ENCODE peak calls at places on chromosomes 2 and 18, in five cellular contexts. One of them, this sample, is unnamed.

GRCh38 chr2:48438266-48438665 is 91.7 kb upstream of the STON1 start:
- DNase-seq in HL-60: no peak
- DNase-seq in heart left ventricle: no peak
- DNase-seq in HepG2: no peak
- DNase-seq in osteoblast: no peak
- DNase-seq in this sample: no peak

GRCh38 chr2:179550214-179550613 is 285.6 kb upstream of the SESTD1 start:
- DNase-seq in HL-60: no peak
- DNase-seq in heart left ventricle: no peak
- DNase-seq in HepG2: peak; percentile 89
- DNase-seq in osteoblast: no peak
- DNase-seq in this sample: no peak

GRCh38 chr2:227154976-227155375 is 9.0 kb downstream of the COL4A4 start:
- DNase-seq in HL-60: no peak
- DNase-seq in heart left ventricle: peak; percentile 52
- DNase-seq in HepG2: no peak
- DNase-seq in osteoblast: no peak
- DNase-seq in this sample: no peak

GRCh38 chr2:111667542-111668273 is 216.3 kb downstream of the ANAPC1 start:
- DNase-seq in HL-60: peak; percentile 63
- DNase-seq in heart left ventricle: no peak
- DNase-seq in HepG2: peak; percentile 64
- DNase-seq in osteoblast: no peak
- DNase-seq in this sample: no peak

GRCh38 chr2:109563980-109564550 is 49.7 kb downstream of the SEPTIN10 start:
- DNase-seq in HL-60: no peak
- DNase-seq in heart left ventricle: no peak
- DNase-seq in HepG2: no peak
- DNase-seq in osteoblast: no peak
- DNase-seq in this sample: no peak

GRCh38 chr2:12173943-12174340 is 427.5 kb downstream of the LPIN1 start:
- DNase-seq in HL-60: no peak
- DNase-seq in heart left ventricle: no peak
- DNase-seq in HepG2: no peak
- DNase-seq in osteoblast: no peak
- DNase-seq in this sample: no peak

GRCh38 chr2:19349911-19350677 is 8.3 kb downstream of the OSR1 start:
- DNase-seq in HL-60: peak; percentile 16
- DNase-seq in heart left ventricle: peak; percentile 62
- DNase-seq in HepG2: peak; percentile 27
- DNase-seq in osteoblast: peak; percentile 96
- DNase-seq in this sample: peak; percentile 75

GRCh38 chr2:74862268-74862964 is 28.5 kb downstream of the HK2 start:
- DNase-seq in HL-60: no peak
- DNase-seq in heart left ventricle: no peak
- DNase-seq in HepG2: no peak
- DNase-seq in osteoblast: no peak
- DNase-seq in this sample: no peak

GRCh38 chr2:40282428-40282827 is 169.5 kb downstream of the SLC8A1 start:
- DNase-seq in HL-60: no peak
- DNase-seq in heart left ventricle: no peak
- DNase-seq in HepG2: no peak
- DNase-seq in osteoblast: no peak
- DNase-seq in this sample: no peak

GRCh38 chr2:187299122-187299906 is 148.7 kb downstream of the CALCRL start:
- DNase-seq in HL-60: no peak
- DNase-seq in heart left ventricle: no peak
- DNase-seq in HepG2: no peak
- DNase-seq in osteoblast: no peak
- DNase-seq in this sample: no peak

GRCh38 chr2:165467921-165468320 is 1.6 kb upstream of the CSRNP3 start:
- DNase-seq in HL-60: no peak
- DNase-seq in heart left ventricle: no peak
- DNase-seq in HepG2: no peak
- DNase-seq in osteoblast: no peak
- DNase-seq in this sample: no peak

GRCh38 chr2:160269365-160269764 is 69.3 kb upstream of the ITGB6 start:
- DNase-seq in HL-60: no peak
- DNase-seq in heart left ventricle: no peak
- DNase-seq in HepG2: no peak
- DNase-seq in osteoblast: no peak
- DNase-seq in this sample: no peak

GRCh38 chr2:171272039-171272438 is 111.3 kb upstream of the TLK1 start:
- DNase-seq in HL-60: no peak
- DNase-seq in heart left ventricle: no peak
- DNase-seq in HepG2: peak; percentile 88
- DNase-seq in osteoblast: peak; percentile 83
- DNase-seq in this sample: no peak

GRCh38 chr2:219675206-219675605 is 47.8 kb downstream of the SLC4A3 start:
- DNase-seq in HL-60: no peak
- DNase-seq in heart left ventricle: no peak
- DNase-seq in HepG2: no peak
- DNase-seq in osteoblast: no peak
- DNase-seq in this sample: no peak

GRCh38 chr2:180367831-180368230 is 360.7 kb upstream of the CWC22 start:
- DNase-seq in HL-60: no peak
- DNase-seq in heart left ventricle: no peak
- DNase-seq in HepG2: no peak
- DNase-seq in osteoblast: no peak
- DNase-seq in this sample: no peak

GRCh38 chr2:70995227-70995729 is 605 bp upstream of the TEX261 start:
- DNase-seq in HL-60: peak; percentile 68
- DNase-seq in heart left ventricle: no peak
- DNase-seq in HepG2: peak; percentile 78
- DNase-seq in osteoblast: peak; percentile 90
- DNase-seq in this sample: no peak

GRCh38 chr2:30135541-30135940 is 11.3 kb upstream of the YPEL5 start:
- DNase-seq in HL-60: no peak
- DNase-seq in heart left ventricle: no peak
- DNase-seq in HepG2: no peak
- DNase-seq in osteoblast: no peak
- DNase-seq in this sample: no peak

GRCh38 chr2:143334837-143335236 is 205.6 kb downstream of the ARHGAP15 start:
- DNase-seq in HL-60: no peak
- DNase-seq in heart left ventricle: no peak
- DNase-seq in HepG2: no peak
- DNase-seq in osteoblast: no peak
- DNase-seq in this sample: no peak

GRCh38 chr2:64354857-64355680 is 98.9 kb upstream of the LGALSL start:
- DNase-seq in HL-60: no peak
- DNase-seq in heart left ventricle: no peak
- DNase-seq in HepG2: no peak
- DNase-seq in osteoblast: peak; percentile 95
- DNase-seq in this sample: no peak

GRCh38 chr2:63658176-63658968 is 69.6 kb downstream of the MDH1 start:
- DNase-seq in HL-60: no peak
- DNase-seq in heart left ventricle: no peak
- DNase-seq in HepG2: no peak
- DNase-seq in osteoblast: no peak
- DNase-seq in this sample: no peak

GRCh38 chr2:235570256-235570655 is 76.4 kb downstream of the AGAP1 start:
- DNase-seq in HL-60: no peak
- DNase-seq in heart left ventricle: no peak
- DNase-seq in HepG2: peak; percentile 28
- DNase-seq in osteoblast: no peak
- DNase-seq in this sample: no peak

DNA sequence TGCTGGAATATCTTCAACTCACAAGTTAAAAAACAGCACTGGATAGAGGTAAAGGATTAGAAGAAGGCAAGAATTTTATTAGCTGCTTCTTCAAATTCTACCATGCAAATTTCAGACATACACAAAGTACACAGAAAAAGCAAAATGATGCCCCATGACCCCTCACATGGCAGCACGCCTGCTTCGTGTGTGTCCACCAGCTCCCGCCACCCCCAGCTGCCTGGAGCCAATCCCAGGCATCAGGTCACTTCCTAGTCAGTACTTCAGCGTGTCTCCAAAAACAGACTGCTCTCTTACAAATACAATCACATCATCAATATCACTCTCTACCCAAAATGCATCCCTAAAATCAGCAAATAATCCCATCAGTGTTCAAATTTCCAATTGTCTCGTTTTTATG is 35.8 kb downstream of the IMPA2 start:
- DNase-seq in HL-60: no peak
- DNase-seq in heart left ventricle: no peak
- DNase-seq in HepG2: no peak
- DNase-seq in osteoblast: peak; percentile 48
- DNase-seq in this sample: no peak
- H3K27ac ChIP-seq in HL-60: no peak overlapping the region
- H3K27ac ChIP-seq in heart left ventricle: no peak overlapping the region
- H3K27ac ChIP-seq in HepG2: no peak overlapping the region
- H3K27ac ChIP-seq in osteoblast: no peak overlapping the region
- H3K27ac ChIP-seq in this sample: no peak overlapping the region

GRCh38 chr2:98550165-98550564 is 58.1 kb downstream of the COA5 start:
- DNase-seq in HL-60: no peak
- DNase-seq in heart left ventricle: no peak
- DNase-seq in HepG2: no peak
- DNase-seq in osteoblast: no peak
- DNase-seq in this sample: no peak

GRCh38 chr2:98545591-98545990 is 62.7 kb downstream of the COA5 start:
- DNase-seq in HL-60: no peak
- DNase-seq in heart left ventricle: no peak
- DNase-seq in HepG2: no peak
- DNase-seq in osteoblast: no peak
- DNase-seq in this sample: no peak

GRCh38 chr2:98546186-98546585 is 62.1 kb downstream of the COA5 start:
- DNase-seq in HL-60: no peak
- DNase-seq in heart left ventricle: no peak
- DNase-seq in HepG2: no peak
- DNase-seq in osteoblast: no peak
- DNase-seq in this sample: no peak

GRCh38 chr2:98548920-98549818 is 59.1 kb downstream of the COA5 start:
- DNase-seq in HL-60: no peak
- DNase-seq in heart left ventricle: no peak
- DNase-seq in HepG2: no peak
- DNase-seq in osteoblast: no peak
- DNase-seq in this sample: no peak

GRCh38 chr2:98547092-98547798 is 61.1 kb downstream of the COA5 start:
- DNase-seq in HL-60: no peak
- DNase-seq in heart left ventricle: no peak
- DNase-seq in HepG2: no peak
- DNase-seq in osteoblast: no peak
- DNase-seq in this sample: no peak
- H3K27ac ChIP-seq in HL-60: no peak overlapping the region
- H3K27ac ChIP-seq in heart left ventricle: no peak overlapping the region
- H3K27ac ChIP-seq in HepG2: no peak overlapping the region
- H3K27ac ChIP-seq in osteoblast: no peak overlapping the region
- H3K27ac ChIP-seq in this sample: no peak overlapping the region

GRCh38 chr2:207765960-207766582 is 3.6 kb downstream of the FZD5 start:
- DNase-seq in HL-60: no peak
- DNase-seq in heart left ventricle: no peak
- DNase-seq in HepG2: no peak
- DNase-seq in osteoblast: no peak
- DNase-seq in this sample: no peak

GRCh38 chr2:207768168-207768890 is 1.4 kb downstream of the FZD5 start:
- DNase-seq in HL-60: no peak
- DNase-seq in heart left ventricle: peak; percentile 56
- DNase-seq in HepG2: peak; percentile 38
- DNase-seq in osteoblast: peak; percentile 89
- DNase-seq in this sample: no peak

GRCh38 chr2:207767461-207768167 is 2.1 kb downstream of the FZD5 start:
- DNase-seq in HL-60: no peak
- DNase-seq in heart left ventricle: peak; percentile 44
- DNase-seq in HepG2: peak; percentile 76
- DNase-seq in osteoblast: peak; percentile 88
- DNase-seq in this sample: peak; percentile 15

GRCh38 chr2:207765541-207765940 is 4.2 kb downstream of the FZD5 start:
- DNase-seq in HL-60: no peak
- DNase-seq in heart left ventricle: no peak
- DNase-seq in HepG2: peak; percentile 92
- DNase-seq in osteoblast: no peak
- DNase-seq in this sample: no peak

GRCh38 chr2:207766697-207767460 is 2.8 kb downstream of the FZD5 start:
- DNase-seq in HL-60: no peak
- DNase-seq in heart left ventricle: no peak
- DNase-seq in HepG2: peak; percentile 48
- DNase-seq in osteoblast: no peak
- DNase-seq in this sample: no peak
- H3K27ac ChIP-seq in HL-60: no peak overlapping the region
- H3K27ac ChIP-seq in heart left ventricle: no peak overlapping the region
- H3K27ac ChIP-seq in HepG2: peak overlapping the region; percentile 47
- H3K27ac ChIP-seq in osteoblast: no peak overlapping the region
- H3K27ac ChIP-seq in this sample: no peak overlapping the region

GRCh38 chr18:58891753-58892152 is 27.1 kb downstream of the ZNF532 start:
- DNase-seq in HL-60: no peak
- DNase-seq in heart left ventricle: no peak
- DNase-seq in HepG2: no peak
- DNase-seq in osteoblast: no peak
- DNase-seq in this sample: no peak
- H3K27ac ChIP-seq in HL-60: no peak overlapping the region
- H3K27ac ChIP-seq in heart left ventricle: peak overlapping the region; percentile 45
- H3K27ac ChIP-seq in HepG2: no peak overlapping the region
- H3K27ac ChIP-seq in osteoblast: peak overlapping the region; percentile 60
- H3K27ac ChIP-seq in this sample: peak overlapping the region; percentile 33

DNA sequence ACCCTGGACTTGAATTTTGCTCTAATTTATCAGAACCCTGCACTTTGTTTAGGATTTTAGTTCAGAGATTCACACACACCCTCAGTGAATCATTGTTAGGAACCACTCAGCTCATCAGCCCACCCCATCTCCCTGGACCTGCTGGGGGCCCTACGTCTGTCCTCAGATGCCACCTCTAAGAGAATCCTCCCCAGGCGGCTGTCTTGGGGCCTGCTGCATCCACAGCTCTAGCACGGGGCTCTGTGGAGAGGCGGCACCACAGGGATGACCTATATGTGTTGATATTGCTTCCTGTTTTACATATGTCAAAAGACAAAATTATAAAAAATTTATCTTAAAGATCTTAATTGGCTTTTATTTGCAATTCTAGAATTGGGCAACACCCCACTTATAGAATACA is 1.2 kb downstream of the MYO7B start:
- DNase-seq in HL-60: no peak
- DNase-seq in heart left ventricle: no peak
- DNase-seq in HepG2: no peak
- DNase-seq in osteoblast: no peak
- DNase-seq in this sample: no peak
- H3K27ac ChIP-seq in HL-60: no peak overlapping the region
- H3K27ac ChIP-seq in heart left ventricle: no peak overlapping the region
- H3K27ac ChIP-seq in HepG2: no peak overlapping the region
- H3K27ac ChIP-seq in osteoblast: no peak overlapping the region
- H3K27ac ChIP-seq in this sample: no peak overlapping the region

DNA sequence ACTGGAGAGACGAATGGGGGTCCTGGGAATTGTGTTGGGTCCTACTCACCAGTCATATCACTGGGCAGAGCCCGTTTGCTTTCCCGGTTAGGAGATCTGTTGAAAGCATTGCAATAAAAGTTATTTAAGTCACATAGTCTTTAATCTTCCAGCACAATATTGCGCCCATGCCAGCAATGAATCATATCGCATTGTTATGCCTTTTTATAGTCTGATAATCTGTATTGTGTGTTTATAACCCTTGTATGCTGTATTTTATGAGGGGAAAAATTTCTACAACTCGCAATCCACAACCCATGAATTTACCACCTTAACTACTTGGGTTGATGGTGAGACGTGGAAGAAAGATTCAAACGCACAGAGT is 211.9 kb upstream of the SMIM21 start:
- DNase-seq in HL-60: no peak
- DNase-seq in heart left ventricle: no peak
- DNase-seq in HepG2: no peak
- DNase-seq in osteoblast: no peak
- DNase-seq in this sample: no peak
- H3K27ac ChIP-seq in HL-60: no peak overlapping the region
- H3K27ac ChIP-seq in heart left ventricle: peak overlapping the region; percentile 64
- H3K27ac ChIP-seq in HepG2: no peak overlapping the region
- H3K27ac ChIP-seq in osteoblast: no peak overlapping the region
- H3K27ac ChIP-seq in this sample: peak overlapping the region; percentile 79